ENCODE peak calls at places on chromosomes 13 and 19, in five cellular contexts. Q is WTC11, U is SK-N-SH, D is HCT116, W is GM12878. G is an unnamed sample.

GRCh38 chr13:91724591-91724990 is 326.2 kb downstream of the GPC5 start:
- DNase-seq in Q (no peak), U (no peak), D (no peak), W (no peak), G (no peak)

GRCh38 chr19:5669212-5669611 is 11.1 kb downstream of the MICOS13 start:
- DNase-seq in Q (no peak), U (no peak), D (no peak), W (no peak), G (no peak)

GRCh38 chr13:44758595-44759221 is 182.6 kb upstream of the TSC22D1 start:
- DNase-seq in Q (no peak), U (no peak), D (no peak), W (no peak), G (peak; percentile 40)

GRCh38 chr19:1789282-1790020 is 22.6 kb downstream of the ATP8B3 start:
- DNase-seq in Q (no peak), U (peak; percentile 67), D (no peak), W (no peak), G (no peak)

GRCh38 chr19:7605490-7606222 is 10.0 kb downstream of the CAMSAP3 start:
- DNase-seq in Q (peak; percentile 89), U (peak; percentile 78), D (peak; percentile 79), W (peak; percentile 9), G (peak; percentile 72)

GRCh38 chr13:84413016-84413415 is 530.7 kb upstream of the SLITRK1 start:
- DNase-seq in Q (no peak), U (no peak), D (no peak), W (no peak), G (no peak)

GRCh38 chr19:45147835-45148676 is 12.7 kb downstream of the NKPD1 start:
- DNase-seq in Q (peak; percentile 69), U (no peak), D (no peak), W (no peak), G (no peak)

GRCh38 chr19:15252398-15253018 is 20.3 kb upstream of the EPHX3 start:
- DNase-seq in Q (peak; percentile 42), U (no peak), D (no peak), W (no peak), G (no peak)

GRCh38 chr13:21365574-21365973 is 93.5 kb downstream of the ZDHHC20 start:
- DNase-seq in Q (no peak), U (no peak), D (no peak), W (no peak), G (no peak)

GRCh38 chr13:24746618-24747247 is 17.2 kb upstream of the RNF17 start:
- DNase-seq in Q (peak; percentile 63), U (no peak), D (no peak), W (no peak), G (peak; percentile 28)

GRCh38 chr19:51187395-51188226 is 37.3 kb upstream of the CD33 start:
- DNase-seq in Q (no peak), U (no peak), D (no peak), W (no peak), G (no peak)

GRCh38 chr19:48933382-48933932 is at the start of gene DHDH:
- DNase-seq in Q (peak; percentile 98), U (peak; percentile 87), D (peak; percentile 92), W (peak; percentile 26), G (peak; percentile 81)

GRCh38 chr19:46631481-46631880 is 4.5 kb downstream of the GNG8 start:
- DNase-seq in Q (no peak), U (no peak), D (no peak), W (no peak), G (no peak)

GRCh38 chr13:44312898-44313551 is 60.6 kb upstream of the SERP2 start:
- DNase-seq in Q (no peak), U (no peak), D (peak; percentile 88), W (no peak), G (peak; percentile 14)

GRCh38 chr19:17881701-17882100 is 10.0 kb downstream of the SLC5A5 start:
- DNase-seq in Q (no peak), U (peak; percentile 31), D (no peak), W (no peak), G (no peak)

GRCh38 chr19:35009424-35010415 is 9.6 kb downstream of the GRAMD1A start:
- DNase-seq in Q (no peak), U (peak; percentile 19), D (no peak), W (no peak), G (no peak)

GRCh38 chr13:41470187-41470586 is 12.8 kb downstream of the RGCC start:
- DNase-seq in Q (no peak), U (no peak), D (no peak), W (no peak), G (no peak)

GRCh38 chr13:113458218-113459065 is 5.2 kb upstream of the ADPRHL1 start:
- DNase-seq in Q (peak; percentile 42), U (peak; percentile 89), D (no peak), W (no peak), G (peak; percentile 12)

DNA sequence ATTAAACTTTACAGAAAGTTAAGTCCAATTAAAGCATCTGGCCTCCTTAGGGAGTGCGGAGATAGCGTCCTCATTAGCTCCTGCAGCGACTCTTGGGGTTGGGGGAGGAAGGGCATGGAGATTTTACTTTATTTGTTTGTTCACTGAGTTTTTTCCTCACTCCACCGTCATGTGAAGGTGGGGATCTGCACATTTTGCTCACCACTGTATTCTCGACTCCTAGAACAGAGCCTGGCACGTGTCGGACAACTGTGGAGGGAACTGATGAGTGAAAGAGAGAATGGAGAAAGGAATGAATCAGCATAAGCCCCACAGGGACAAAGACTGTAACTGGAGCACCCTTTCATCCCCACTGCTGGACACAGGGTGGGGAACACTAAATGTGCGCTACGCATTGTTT is 205.1 kb upstream of the TSHZ3 start:
- DNase-seq in Q (no peak), U (no peak), D (no peak), W (no peak), G (no peak)
- TF ChIP-seq MAX in Q (no peak), U (no peak), D (no peak), W (no peak), G (no peak)

GRCh38 chr19:11735375-11735774 is 3.4 kb downstream of the ZNF823 start:
- DNase-seq in Q (no peak), U (no peak), D (no peak), W (no peak), G (no peak)

GRCh38 chr19:11737964-11738745 is 591 bp downstream of the ZNF823 start:
- DNase-seq in Q (peak; percentile 50), U (peak; percentile 71), D (no peak), W (no peak), G (no peak)

GRCh38 chr19:11738746-11739620 is at the start of gene ZNF823:
- DNase-seq in Q (peak; percentile 99), U (peak; percentile 95), D (peak; percentile 99), W (peak; percentile 95), G (peak; percentile 95)

GRCh38 chr19:11736696-11737095 is 2.0 kb downstream of the ZNF823 start:
- DNase-seq in Q (no peak), U (peak; percentile 21), D (no peak), W (peak; percentile 40), G (no peak)
- TF ChIP-seq MAX in Q (no peak), U (no peak), D (no peak), W (no peak), G (no peak)

GRCh38 chr13:26048745-26049144 is 3.1 kb downstream of the SHISA2 start:
- DNase-seq in Q (no peak), U (peak; percentile 45), D (no peak), W (no peak), G (no peak)
- TF ChIP-seq MAX in Q (no peak), U (no peak), D (no peak), W (no peak), G (no peak)

DNA sequence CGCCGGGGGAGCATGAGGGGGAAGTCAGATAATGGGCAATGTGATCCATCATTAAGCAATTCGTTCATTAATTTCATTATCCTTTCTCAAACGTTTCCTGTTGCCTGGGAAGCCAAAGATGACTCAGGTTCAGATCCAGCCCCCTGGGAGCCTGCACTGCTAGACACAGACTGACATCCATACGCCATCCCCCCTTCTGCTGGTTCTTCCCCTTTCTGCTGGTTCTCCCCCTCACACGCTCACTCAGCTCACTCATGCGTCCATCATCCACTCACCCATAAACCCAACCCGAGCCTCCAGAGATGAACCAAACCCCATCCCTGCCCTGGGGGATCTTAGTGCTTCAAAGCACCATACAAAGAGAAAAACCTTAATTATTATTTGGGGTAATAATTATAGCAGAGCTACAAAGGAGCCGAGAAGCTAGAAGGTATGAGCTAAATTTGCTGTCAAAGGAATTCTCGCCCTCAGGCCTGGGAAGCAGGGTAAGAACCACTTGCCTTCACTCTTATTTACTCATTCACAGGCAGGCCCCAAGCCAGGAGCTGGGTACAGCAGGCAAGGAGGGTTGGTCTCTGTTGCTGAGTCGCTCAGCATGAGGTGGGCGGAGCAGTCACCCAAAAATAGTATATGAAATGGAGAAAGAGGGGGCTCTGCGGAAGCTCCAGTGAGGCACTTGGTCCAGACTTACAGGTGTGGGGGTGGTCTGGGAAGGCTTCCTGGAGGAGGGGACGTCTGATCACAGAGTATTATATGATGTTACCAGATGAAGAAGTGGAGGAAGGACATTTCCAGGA is 7.0 kb upstream of the ZNF444 start:
- DNase-seq in Q (no peak), U (no peak), D (no peak), W (no peak), G (no peak)
- TF ChIP-seq MAX in Q (no peak), U (no peak), D (no peak), W (no peak), G (no peak)

DNA sequence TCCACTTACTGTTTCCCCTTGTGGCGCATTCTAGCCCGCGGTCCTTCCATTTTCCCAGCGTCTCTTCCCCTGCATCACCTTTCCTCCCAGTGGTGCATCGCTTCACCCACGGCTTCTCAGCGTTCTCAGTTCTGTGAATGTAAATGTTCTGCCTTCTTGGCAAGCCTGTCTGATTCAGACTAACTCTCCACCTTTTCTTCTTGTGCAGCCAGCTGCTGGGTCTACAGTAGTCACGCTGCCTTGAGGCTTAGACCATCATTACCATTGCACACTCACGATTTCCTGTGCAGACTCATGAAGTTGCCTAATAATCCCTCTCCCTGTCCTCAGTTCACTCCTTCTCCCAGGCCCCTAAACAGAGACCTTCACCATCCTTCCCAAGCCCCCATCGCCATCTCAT is 75.0 kb downstream of the DHRS12 start:
- DNase-seq in Q (no peak), U (no peak), D (no peak), W (no peak), G (no peak)
- TF ChIP-seq MAX in Q (no peak), U (no peak), D (no peak), W (no peak), G (no peak)

GRCh38 chr13:51249254-51249653 is 27.1 kb downstream of the FAM124A start:
- DNase-seq in Q (no peak), U (no peak), D (no peak), W (no peak), G (no peak)

GRCh38 chr13:51252954-51253531 is 30.8 kb downstream of the FAM124A start:
- DNase-seq in Q (no peak), U (no peak), D (no peak), W (peak; percentile 7), G (no peak)

GRCh38 chr13:51246411-51247298 is 24.5 kb downstream of the FAM124A start:
- DNase-seq in Q (no peak), U (peak; percentile 80), D (no peak), W (no peak), G (no peak)

GRCh38 chr13:51251480-51251879 is 29.3 kb downstream of the FAM124A start:
- DNase-seq in Q (no peak), U (no peak), D (no peak), W (no peak), G (no peak)

GRCh38 chr13:51249767-51250741 is 27.9 kb downstream of the FAM124A start:
- DNase-seq in Q (no peak), U (peak; percentile 65), D (peak; percentile 4), W (no peak), G (no peak)
- TF ChIP-seq MAX in Q (no peak), U (no peak), D (no peak), W (no peak), G (no peak)

GRCh38 chr19:532578-533484 is 1.3 kb downstream of the CDC34 start:
- DNase-seq in Q (peak; percentile 63), U (peak; percentile 80), D (peak; percentile 51), W (no peak), G (peak; percentile 38)
- TF ChIP-seq MAX in Q (no peak), U (no peak), D (no peak), W (peak; percentile 18), G (no peak)

G was measured in A549.